ENCODE peak calls at places on chromosomes 3 and 15, in five cellular contexts. O is tibial nerve, N is lung, C is astrocyte, B is left ventricle myocardium inferior. M is an unnamed sample. For H3K4me1, the result is how much of the 10 kb centered on the place peaks cover.

GRCh38 chr15:83657549-83657948 is 3.6 kb downstream of the ADAMTSL3 start:
- DNase-seq in C (no peak), B (no peak), N (no peak), O (no peak), M (peak)

GRCh38 chr3:127068111-127068810 is 85.3 kb downstream of the PLXNA1 start:
- DNase-seq in N (no peak), C (no peak), B (no peak), O (no peak), M (no peak)

GRCh38 chr3:125052671-125053303 is 3.0 kb downstream of the HEG1 start:
- DNase-seq in O (no peak), B (no peak), C (peak), N (no peak), M (no peak)

GRCh38 chr3:126567696-126568438 is 9.1 kb upstream of the C3orf22 start:
- DNase-seq in B (no peak), N (peak), C (no peak), O (no peak), M (no peak)

GRCh38 chr15:72175186-72176044 is 22.2 kb downstream of the GRAMD2A start:
- DNase-seq in O (no peak), B (no peak), C (no peak), N (no peak), M (no peak)

GRCh38 chr3:187987919-187988318 is 166.0 kb upstream of the LPP start:
- DNase-seq in O (no peak), C (no peak), B (no peak), N (no peak), M (no peak)

GRCh38 chr15:30917675-30918074 is 14.0 kb downstream of the FAN1 start:
- DNase-seq in C (no peak), N (no peak), O (no peak), B (no peak), M (no peak)

GRCh38 chr3:42667523-42668402 is 14.3 kb downstream of the ZBTB47 start:
- DNase-seq in B (no peak), N (no peak), C (no peak), O (no peak), M (no peak)

GRCh38 chr15:77506311-77507150 is 85.8 kb downstream of the HMG20A start:
- DNase-seq in C (no peak), B (peak), N (peak), O (peak), M (peak)

GRCh38 chr15:40736575-40736974 is 18.5 kb downstream of the RMDN3 start:
- DNase-seq in O (no peak), N (no peak), B (no peak), C (no peak), M (no peak)

GRCh38 chr3:152293607-152294006 is 24.9 kb downstream of the MBNL1 start:
- DNase-seq in B (no peak), N (no peak), C (no peak), O (no peak), M (no peak)

GRCh38 chr3:152291238-152291637 is 22.5 kb downstream of the MBNL1 start:
- DNase-seq in O (no peak), N (no peak), C (no peak), B (no peak), M (no peak)

GRCh38 chr3:152292367-152292766 is 23.6 kb downstream of the MBNL1 start:
- DNase-seq in B (no peak), C (no peak), N (no peak), O (no peak), M (no peak)

GRCh38 chr3:152290374-152290773 is 21.6 kb downstream of the MBNL1 start:
- DNase-seq in C (no peak), O (no peak), B (no peak), N (no peak), M (no peak)

GRCh38 chr3:152291649-152292066 is 22.9 kb downstream of the MBNL1 start:
- DNase-seq in B (no peak), O (no peak), N (no peak), C (peak), M (no peak)
- H3K4me1 ChIP-seq in B (half or more), O (half or more), N (under half), C (under half), M (half or more)

DNA sequence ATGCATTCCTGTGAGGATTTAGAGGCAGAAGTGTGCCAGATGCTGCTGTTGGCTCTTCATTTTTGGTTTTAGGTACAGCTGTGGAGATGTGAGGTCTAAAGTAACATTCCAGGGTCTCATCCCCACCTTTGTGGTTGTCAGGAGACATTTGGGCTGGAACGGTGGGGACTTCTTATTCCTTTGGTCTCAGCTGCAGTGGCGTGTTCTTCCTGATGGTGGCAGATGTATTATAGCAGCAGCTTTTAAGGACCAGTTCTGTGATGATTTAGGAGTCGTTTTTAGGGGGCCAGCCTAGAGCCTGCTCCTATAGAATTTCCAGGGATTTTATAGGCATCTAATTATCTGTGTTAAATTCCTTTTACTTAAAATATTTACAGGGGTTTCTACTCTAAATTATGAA is 221.0 kb upstream of the EOMES start:
- DNase-seq in N (no peak), C (no peak), B (no peak), O (no peak), M (no peak)
- TF ChIP-seq CTCF in N (no peak), C (peak), B (peak), O (peak), M (no peak)

GRCh38 chr3:73405853-73406252 is 218.9 kb downstream of the PDZRN3 start:
- DNase-seq in B (no peak), C (no peak), O (no peak), N (no peak), M (no peak)
- H3K4me1 ChIP-seq in B (half or more), C (under half), O (under half), N (under half), M (under half)

DNA sequence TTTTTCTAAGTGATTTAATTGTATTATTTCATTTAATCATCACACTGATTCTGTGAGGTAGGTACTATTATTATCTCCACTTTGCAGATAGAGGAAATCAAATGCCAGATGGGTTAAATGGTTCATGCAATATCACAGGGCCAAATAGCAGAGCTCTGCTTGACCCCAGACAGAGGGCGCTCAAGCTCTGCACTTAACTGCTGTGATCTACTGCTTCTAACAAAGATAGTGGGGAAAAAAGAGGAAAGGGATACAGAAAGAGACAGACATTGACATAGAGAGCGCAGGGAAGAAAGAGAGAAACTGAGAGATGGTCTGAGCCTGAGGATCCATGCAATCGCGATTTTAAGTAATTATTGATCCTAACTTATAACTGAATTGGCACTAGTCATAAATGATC is 279.1 kb upstream of the THRB start:
- DNase-seq in N (peak), C (peak), B (peak), O (no peak), M (peak)
- TF ChIP-seq CTCF in N (peak), C (peak), B (peak), O (peak), M (peak)

GRCh38 chr15:38508647-38509046 is 54.7 kb downstream of the FAM98B start:
- DNase-seq in B (no peak), C (no peak), O (no peak), N (no peak), M (no peak)
- H3K4me1 ChIP-seq in B (under half), C (under half), O (under half), N (under half), M (under half)

GRCh38 chr15:78565951-78566774 is 843 bp downstream of the CHRNA5 start:
- DNase-seq in B (no peak), N (no peak), O (no peak), C (peak), M (no peak)
- TF ChIP-seq CTCF in B (no peak), N (no peak), O (no peak), C (peak), M (no peak)

M was measured in heart right ventricle.